ENCODE peak calls at places on chromosomes 1 and 21, in nine cellular contexts. One of them, this sample, is unnamed.
A peak's percentile ranks its signal among the peaks of the same experiment; 100 is the strongest.

GRCh38 chr1:188425687-188426086 is 1596.9 kb downstream of the PLA2G4A start:
- DNase-seq in fibroblast of lung: peak; percentile 81
- DNase-seq in CD8-positive, alpha-beta T cell: no peak
- DNase-seq in uterus: no peak
- DNase-seq in pancreas: no peak
- DNase-seq in upper lobe of right lung: no peak
- DNase-seq in Peyer's patch: no peak
- DNase-seq in ovary: no peak
- DNase-seq in left ventricle myocardium inferior: no peak
- DNase-seq in this sample: no peak

GRCh38 chr21:42038826-42039425 is 28.8 kb upstream of the ZBTB21 start:
- DNase-seq in CD8-positive, alpha-beta T cell: no peak
- DNase-seq in uterus: no peak
- DNase-seq in ovary: no peak
- DNase-seq in Peyer's patch: no peak
- DNase-seq in pancreas: peak; percentile 35
- DNase-seq in left ventricle myocardium inferior: no peak
- DNase-seq in upper lobe of right lung: no peak
- DNase-seq in fibroblast of lung: peak; percentile 50
- DNase-seq in this sample: no peak

GRCh38 chr1:201426395-201427310 is 5.1 kb upstream of the TNNI1 start:
- DNase-seq in Peyer's patch: no peak
- DNase-seq in upper lobe of right lung: no peak
- DNase-seq in uterus: no peak
- DNase-seq in CD8-positive, alpha-beta T cell: no peak
- DNase-seq in left ventricle myocardium inferior: peak; percentile 36
- DNase-seq in ovary: no peak
- DNase-seq in fibroblast of lung: peak; percentile 11
- DNase-seq in pancreas: no peak
- DNase-seq in this sample: no peak

GRCh38 chr1:55375617-55376258 is 160.6 kb upstream of the USP24 start:
- DNase-seq in Peyer's patch: no peak
- DNase-seq in left ventricle myocardium inferior: no peak
- DNase-seq in fibroblast of lung: peak; percentile 25
- DNase-seq in CD8-positive, alpha-beta T cell: no peak
- DNase-seq in upper lobe of right lung: no peak
- DNase-seq in pancreas: peak; percentile 15
- DNase-seq in uterus: peak; percentile 34
- DNase-seq in ovary: peak; percentile 53
- DNase-seq in this sample: no peak

GRCh38 chr1:221076467-221076866 is 197.2 kb downstream of the HLX start:
- DNase-seq in upper lobe of right lung: no peak
- DNase-seq in Peyer's patch: no peak
- DNase-seq in left ventricle myocardium inferior: no peak
- DNase-seq in pancreas: no peak
- DNase-seq in CD8-positive, alpha-beta T cell: no peak
- DNase-seq in fibroblast of lung: no peak
- DNase-seq in uterus: no peak
- DNase-seq in ovary: no peak
- DNase-seq in this sample: no peak

GRCh38 chr1:70896224-70896623 is 151.4 kb downstream of the PTGER3 start:
- DNase-seq in Peyer's patch: no peak
- DNase-seq in ovary: no peak
- DNase-seq in left ventricle myocardium inferior: no peak
- DNase-seq in CD8-positive, alpha-beta T cell: no peak
- DNase-seq in upper lobe of right lung: no peak
- DNase-seq in uterus: no peak
- DNase-seq in fibroblast of lung: no peak
- DNase-seq in pancreas: no peak
- DNase-seq in this sample: no peak

GRCh38 chr1:30804381-30804780 is 46.8 kb upstream of the LAPTM5 start:
- DNase-seq in pancreas: no peak
- DNase-seq in CD8-positive, alpha-beta T cell: no peak
- DNase-seq in upper lobe of right lung: peak; percentile 22
- DNase-seq in left ventricle myocardium inferior: no peak
- DNase-seq in fibroblast of lung: no peak
- DNase-seq in Peyer's patch: no peak
- DNase-seq in uterus: no peak
- DNase-seq in ovary: no peak
- DNase-seq in this sample: no peak

GRCh38 chr1:111510003-111510380 is 6.6 kb upstream of the ADORA3 start:
- DNase-seq in left ventricle myocardium inferior: peak; percentile 72
- DNase-seq in upper lobe of right lung: no peak
- DNase-seq in CD8-positive, alpha-beta T cell: no peak
- DNase-seq in ovary: no peak
- DNase-seq in Peyer's patch: no peak
- DNase-seq in fibroblast of lung: no peak
- DNase-seq in pancreas: no peak
- DNase-seq in uterus: peak; percentile 66
- DNase-seq in this sample: no peak

GRCh38 chr1:183933528-183934179 is 103.9 kb downstream of the COLGALT2 start:
- DNase-seq in upper lobe of right lung: no peak
- DNase-seq in left ventricle myocardium inferior: no peak
- DNase-seq in fibroblast of lung: no peak
- DNase-seq in pancreas: no peak
- DNase-seq in ovary: no peak
- DNase-seq in CD8-positive, alpha-beta T cell: no peak
- DNase-seq in Peyer's patch: no peak
- DNase-seq in uterus: no peak
- DNase-seq in this sample: no peak

GRCh38 chr1:4224687-4225086 is 324.6 kb upstream of the C1orf174 start:
- DNase-seq in upper lobe of right lung: no peak
- DNase-seq in Peyer's patch: no peak
- DNase-seq in left ventricle myocardium inferior: no peak
- DNase-seq in uterus: no peak
- DNase-seq in CD8-positive, alpha-beta T cell: no peak
- DNase-seq in ovary: no peak
- DNase-seq in pancreas: no peak
- DNase-seq in fibroblast of lung: no peak
- DNase-seq in this sample: no peak

GRCh38 chr1:223142269-223142668 is 779 bp downstream of the TLR5 start:
- DNase-seq in upper lobe of right lung: no peak
- DNase-seq in Peyer's patch: no peak
- DNase-seq in CD8-positive, alpha-beta T cell: no peak
- DNase-seq in uterus: no peak
- DNase-seq in pancreas: no peak
- DNase-seq in fibroblast of lung: no peak
- DNase-seq in left ventricle myocardium inferior: no peak
- DNase-seq in ovary: no peak
- DNase-seq in this sample: no peak

GRCh38 chr1:172244865-172245264 is 175.6 kb upstream of the C1orf105 start:
- DNase-seq in ovary: no peak
- DNase-seq in CD8-positive, alpha-beta T cell: no peak
- DNase-seq in Peyer's patch: no peak
- DNase-seq in uterus: no peak
- DNase-seq in pancreas: no peak
- DNase-seq in fibroblast of lung: no peak
- DNase-seq in left ventricle myocardium inferior: no peak
- DNase-seq in upper lobe of right lung: no peak
- DNase-seq in this sample: no peak

GRCh38 chr1:200535605-200536004 is 84.9 kb downstream of the KIF14 start:
- DNase-seq in upper lobe of right lung: no peak
- DNase-seq in pancreas: peak; percentile 43
- DNase-seq in Peyer's patch: no peak
- DNase-seq in left ventricle myocardium inferior: no peak
- DNase-seq in ovary: no peak
- DNase-seq in CD8-positive, alpha-beta T cell: no peak
- DNase-seq in fibroblast of lung: peak; percentile 30
- DNase-seq in uterus: no peak
- DNase-seq in this sample: no peak

GRCh38 chr1:118459871-118460270 is 274.8 kb upstream of the SPAG17 start:
- DNase-seq in ovary: no peak
- DNase-seq in left ventricle myocardium inferior: no peak
- DNase-seq in CD8-positive, alpha-beta T cell: no peak
- DNase-seq in pancreas: no peak
- DNase-seq in Peyer's patch: no peak
- DNase-seq in uterus: no peak
- DNase-seq in upper lobe of right lung: no peak
- DNase-seq in fibroblast of lung: no peak
- DNase-seq in this sample: no peak

DNA sequence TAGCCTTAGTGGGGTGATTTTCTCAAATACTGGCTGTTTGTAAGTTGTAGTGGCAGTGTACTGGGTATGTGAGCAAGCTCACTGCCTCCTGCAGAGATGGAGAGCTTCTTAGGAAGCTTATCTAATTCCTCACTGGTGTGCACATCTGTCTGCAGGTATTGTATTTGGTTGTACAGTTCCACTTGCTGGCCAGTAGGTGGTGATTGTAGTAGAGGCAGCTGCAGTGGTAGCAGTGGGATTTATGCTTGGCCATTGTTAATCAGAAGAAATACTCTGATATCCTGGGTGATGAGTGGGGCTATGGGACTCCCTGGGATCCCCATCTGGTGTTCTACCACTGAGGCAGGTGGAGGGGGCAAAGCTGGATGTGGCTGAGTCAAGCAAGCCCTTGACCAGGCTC is 276.1 kb upstream of the SPAG17 start:
- DNase-seq in pancreas: no peak
- DNase-seq in fibroblast of lung: no peak
- DNase-seq in uterus: no peak
- DNase-seq in CD8-positive, alpha-beta T cell: no peak
- DNase-seq in ovary: no peak
- DNase-seq in left ventricle myocardium inferior: no peak
- DNase-seq in Peyer's patch: no peak
- DNase-seq in upper lobe of right lung: no peak
- DNase-seq in this sample: no peak
- TF ChIP-seq CTCF in pancreas: no peak
- TF ChIP-seq CTCF in fibroblast of lung: no peak
- TF ChIP-seq CTCF in uterus: no peak
- TF ChIP-seq CTCF in CD8-positive, alpha-beta T cell: no peak
- TF ChIP-seq CTCF in ovary: no peak
- TF ChIP-seq CTCF in left ventricle myocardium inferior: no peak
- TF ChIP-seq CTCF in Peyer's patch: no peak
- TF ChIP-seq CTCF in upper lobe of right lung: peak; percentile 22
- TF ChIP-seq CTCF in this sample: no peak

GRCh38 chr1:205329719-205330118 is 8.2 kb upstream of the NUAK2 start:
- DNase-seq in ovary: no peak
- DNase-seq in Peyer's patch: no peak
- DNase-seq in left ventricle myocardium inferior: no peak
- DNase-seq in CD8-positive, alpha-beta T cell: no peak
- DNase-seq in uterus: no peak
- DNase-seq in fibroblast of lung: no peak
- DNase-seq in upper lobe of right lung: no peak
- DNase-seq in pancreas: no peak
- DNase-seq in this sample: no peak

GRCh38 chr1:205328476-205328875 is 6.9 kb upstream of the NUAK2 start:
- DNase-seq in uterus: no peak
- DNase-seq in Peyer's patch: no peak
- DNase-seq in ovary: no peak
- DNase-seq in CD8-positive, alpha-beta T cell: no peak
- DNase-seq in fibroblast of lung: no peak
- DNase-seq in left ventricle myocardium inferior: no peak
- DNase-seq in pancreas: no peak
- DNase-seq in upper lobe of right lung: no peak
- DNase-seq in this sample: no peak

GRCh38 chr1:205325334-205325884 is 3.9 kb upstream of the NUAK2 start:
- DNase-seq in uterus: peak; percentile 62
- DNase-seq in pancreas: peak; percentile 64
- DNase-seq in fibroblast of lung: peak; percentile 62
- DNase-seq in left ventricle myocardium inferior: no peak
- DNase-seq in CD8-positive, alpha-beta T cell: peak; percentile 45
- DNase-seq in upper lobe of right lung: no peak
- DNase-seq in Peyer's patch: peak; percentile 62
- DNase-seq in ovary: peak; percentile 74
- DNase-seq in this sample: peak; percentile 43

GRCh38 chr1:205324781-205325180 is 3.2 kb upstream of the NUAK2 start:
- DNase-seq in upper lobe of right lung: no peak
- DNase-seq in Peyer's patch: no peak
- DNase-seq in fibroblast of lung: peak; percentile 61
- DNase-seq in ovary: no peak
- DNase-seq in pancreas: no peak
- DNase-seq in left ventricle myocardium inferior: no peak
- DNase-seq in CD8-positive, alpha-beta T cell: no peak
- DNase-seq in uterus: no peak
- DNase-seq in this sample: no peak

DNA sequence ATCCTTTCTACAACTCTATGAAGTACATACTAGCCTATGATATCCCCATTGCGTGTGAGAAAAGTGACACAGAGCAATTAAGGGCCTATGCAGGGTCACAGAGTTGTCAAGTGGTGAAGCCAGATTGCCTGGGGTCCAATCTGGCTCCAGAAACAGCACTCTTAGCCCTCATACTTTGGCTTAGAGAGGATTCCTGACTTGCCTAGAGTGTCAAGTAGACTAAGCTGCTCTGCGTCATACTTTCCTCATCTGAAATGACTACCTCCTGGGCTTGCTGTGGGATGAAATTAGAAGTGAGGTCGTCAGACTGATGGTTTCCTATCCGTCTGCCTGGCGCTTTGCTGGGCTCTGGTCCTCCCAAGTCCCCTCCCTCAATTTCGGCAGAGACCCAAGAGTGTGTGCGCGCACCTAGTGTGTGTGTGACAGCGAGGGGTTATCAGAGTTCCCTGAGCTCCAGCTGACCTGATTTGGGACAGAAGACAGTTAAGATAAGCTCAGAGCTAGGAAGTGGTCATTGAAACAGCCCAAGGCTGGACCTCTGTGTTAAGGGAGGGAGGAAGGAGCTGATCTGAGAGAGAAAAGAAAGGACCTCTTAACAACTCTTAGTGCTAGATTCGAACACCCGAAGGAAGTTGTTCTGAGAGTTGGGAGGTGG is 5.4 kb upstream of the NUAK2 start:
- DNase-seq in fibroblast of lung: peak; percentile 32
- DNase-seq in Peyer's patch: no peak
- DNase-seq in CD8-positive, alpha-beta T cell: no peak
- DNase-seq in left ventricle myocardium inferior: no peak
- DNase-seq in pancreas: no peak
- DNase-seq in uterus: no peak
- DNase-seq in upper lobe of right lung: no peak
- DNase-seq in ovary: no peak
- DNase-seq in this sample: no peak
- TF ChIP-seq CTCF in fibroblast of lung: no peak
- TF ChIP-seq CTCF in Peyer's patch: no peak
- TF ChIP-seq CTCF in CD8-positive, alpha-beta T cell: no peak
- TF ChIP-seq CTCF in left ventricle myocardium inferior: no peak
- TF ChIP-seq CTCF in pancreas: no peak
- TF ChIP-seq CTCF in uterus: no peak
- TF ChIP-seq CTCF in upper lobe of right lung: no peak
- TF ChIP-seq CTCF in ovary: no peak
- TF ChIP-seq CTCF in this sample: no peak

GRCh38 chr1:246355421-246356230 is 151.5 kb downstream of the SMYD3 start:
- DNase-seq in ovary: no peak
- DNase-seq in pancreas: no peak
- DNase-seq in CD8-positive, alpha-beta T cell: no peak
- DNase-seq in fibroblast of lung: peak; percentile 57
- DNase-seq in uterus: no peak
- DNase-seq in Peyer's patch: no peak
- DNase-seq in left ventricle myocardium inferior: no peak
- DNase-seq in upper lobe of right lung: no peak
- DNase-seq in this sample: no peak
- TF ChIP-seq CTCF in ovary: no peak
- TF ChIP-seq CTCF in pancreas: no peak
- TF ChIP-seq CTCF in CD8-positive, alpha-beta T cell: no peak
- TF ChIP-seq CTCF in fibroblast of lung: no peak
- TF ChIP-seq CTCF in uterus: no peak
- TF ChIP-seq CTCF in Peyer's patch: no peak
- TF ChIP-seq CTCF in left ventricle myocardium inferior: no peak
- TF ChIP-seq CTCF in upper lobe of right lung: no peak
- TF ChIP-seq CTCF in this sample: no peak

DNA sequence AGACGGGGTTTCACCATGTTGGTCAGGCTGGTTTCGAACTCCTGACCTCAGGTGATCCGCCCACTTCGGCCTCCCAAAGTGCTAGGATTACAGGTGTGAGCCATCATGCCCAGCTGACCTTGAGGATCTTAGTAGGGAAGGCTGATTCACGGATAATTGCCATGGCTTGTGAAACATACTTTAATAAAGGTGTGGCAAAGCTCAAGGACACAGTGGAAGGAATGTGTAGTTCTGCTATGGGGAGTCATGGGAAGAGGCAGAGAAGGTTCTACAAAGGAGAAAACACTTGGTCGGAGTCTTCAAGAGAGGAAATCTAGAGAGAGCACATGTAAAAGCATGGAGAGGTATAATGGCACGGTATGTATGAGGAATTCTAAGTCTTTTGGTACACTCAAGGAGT is 12.7 kb upstream of the PTCH2 start:
- DNase-seq in ovary: no peak
- DNase-seq in fibroblast of lung: no peak
- DNase-seq in upper lobe of right lung: no peak
- DNase-seq in uterus: no peak
- DNase-seq in pancreas: no peak
- DNase-seq in Peyer's patch: no peak
- DNase-seq in CD8-positive, alpha-beta T cell: no peak
- DNase-seq in left ventricle myocardium inferior: no peak
- DNase-seq in this sample: no peak
- TF ChIP-seq CTCF in ovary: no peak
- TF ChIP-seq CTCF in fibroblast of lung: no peak
- TF ChIP-seq CTCF in upper lobe of right lung: no peak
- TF ChIP-seq CTCF in uterus: no peak
- TF ChIP-seq CTCF in pancreas: no peak
- TF ChIP-seq CTCF in Peyer's patch: peak; percentile 50
- TF ChIP-seq CTCF in CD8-positive, alpha-beta T cell: no peak
- TF ChIP-seq CTCF in left ventricle myocardium inferior: no peak
- TF ChIP-seq CTCF in this sample: no peak